ENCODE peak calls at places on chromosomes 13 and 19, in four cellular contexts. O is HAP-1, H is foreskin fibroblast, T is skeletal muscle cell. B is an unnamed sample.

GRCh38 chr13:77611068-77611467 is 75.6 kb downstream of the SCEL start:
- DNase-seq in T (no peak), H (no peak), O (no peak), B (no peak)

GRCh38 chr19:17610384-17610783 is 54.9 kb downstream of the COLGALT1 start:
- DNase-seq in H (peak), O (no peak), T (no peak), B (no peak)

GRCh38 chr13:74825170-74825948 is 656.6 kb downstream of the TBC1D4 start:
- DNase-seq in T (peak), O (no peak), H (peak), B (peak)

GRCh38 chr19:18156841-18157464 is 4.0 kb downstream of the PIK3R2 start:
- DNase-seq in H (peak), T (peak), O (peak), B (peak)

GRCh38 chr19:51564791-51565190 is 6.3 kb upstream of the ZNF175 start:
- DNase-seq in T (no peak), H (no peak), O (no peak), B (no peak)

GRCh38 chr13:112891477-112892401 is 77.3 kb upstream of the MCF2L start:
- DNase-seq in T (no peak), O (no peak), H (no peak), B (no peak)

GRCh38 chr13:78299832-78300623 is 303.3 kb downstream of the POU4F1 start:
- DNase-seq in H (no peak), O (no peak), T (no peak), B (no peak)

GRCh38 chr19:5298502-5298901 is 42.1 kb downstream of the PTPRS start:
- DNase-seq in T (no peak), O (no peak), H (no peak), B (no peak)

GRCh38 chr19:2434721-2435265 is 7.4 kb upstream of the TIMM13 start:
- DNase-seq in H (no peak), O (no peak), T (no peak), B (no peak)

GRCh38 chr13:113793718-113794085 is 34.7 kb downstream of the TMEM255B start:
- DNase-seq in H (no peak), O (no peak), T (no peak), B (no peak)

GRCh38 chr13:114064516-114065140 is 67.8 kb downstream of the RASA3 start:
- DNase-seq in H (peak), O (peak), T (no peak), B (peak)

GRCh38 chr13:40096357-40096911 is 441.0 kb downstream of the COG6 start:
- DNase-seq in O (peak), T (no peak), H (no peak), B (no peak)

GRCh38 chr13:49936943-49937273 is 768 bp upstream of the SPRYD7 start:
- DNase-seq in H (peak), O (no peak), T (no peak), B (no peak)

GRCh38 chr13:85503797-85504196 is 295.4 kb downstream of the SLITRK6 start:
- DNase-seq in O (no peak), H (peak), T (peak), B (no peak)

GRCh38 chr13:66635526-66635925 is 594.6 kb downstream of the PCDH9 start:
- DNase-seq in O (no peak), T (peak), H (peak), B (peak)

GRCh38 chr13:40440990-40441820 is 225.2 kb downstream of the FOXO1 start:
- DNase-seq in T (no peak), H (peak), O (no peak), B (no peak)

DNA sequence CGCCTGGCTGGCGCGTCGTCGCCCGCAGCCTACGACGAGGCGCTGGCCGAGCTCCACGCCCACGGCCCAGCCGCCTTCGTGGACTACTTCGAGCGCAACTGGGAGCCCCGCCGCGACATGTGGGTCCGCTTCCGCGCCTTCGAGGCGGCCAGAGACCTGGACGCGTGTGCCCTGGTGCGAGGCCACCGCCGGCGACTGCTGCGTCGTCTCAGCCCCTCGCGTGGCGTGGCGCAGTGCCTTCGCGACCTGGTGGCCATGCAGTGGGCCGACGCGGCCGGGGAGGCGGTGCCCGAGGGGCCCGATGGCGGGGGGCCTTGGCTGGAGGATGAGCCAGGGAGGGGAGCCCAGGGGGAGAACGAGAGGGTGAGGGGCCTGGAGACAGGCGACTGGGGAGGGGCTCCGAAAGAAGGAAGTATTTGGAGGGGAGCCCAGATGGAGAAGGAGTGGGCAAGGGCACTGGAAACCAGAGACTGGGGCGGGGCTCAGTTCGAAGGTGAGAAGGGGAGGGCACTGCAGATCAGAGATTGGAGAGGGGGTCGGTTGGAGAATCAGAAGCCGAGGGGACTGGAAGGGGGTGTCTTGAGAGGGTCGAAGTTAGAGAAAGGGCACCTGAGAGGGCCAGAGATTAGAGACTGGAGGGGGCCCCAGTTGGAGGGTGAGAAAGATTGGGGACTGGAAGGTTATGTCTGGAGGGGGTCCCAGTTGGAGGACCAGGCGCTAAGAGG is 24.8 kb downstream of the ZSWIM9 start:
- DNase-seq in H (no peak), O (no peak), T (no peak), B (no peak)
- H3K4me3 ChIP-seq in H (no peak), O (no peak), T (no peak), B (no peak)

GRCh38 chr19:30233375-30233774 is 138.8 kb upstream of the ZNF536 start:
- DNase-seq in O (no peak), T (no peak), H (no peak), B (no peak)

GRCh38 chr19:30237146-30237545 is 135.0 kb upstream of the ZNF536 start:
- DNase-seq in T (no peak), O (no peak), H (no peak), B (no peak)

GRCh38 chr19:30236006-30236405 is 136.2 kb upstream of the ZNF536 start:
- DNase-seq in T (no peak), H (peak), O (no peak), B (no peak)

GRCh38 chr19:30240904-30241695 is 131.1 kb upstream of the ZNF536 start:
- DNase-seq in H (no peak), O (no peak), T (no peak), B (no peak)

DNA sequence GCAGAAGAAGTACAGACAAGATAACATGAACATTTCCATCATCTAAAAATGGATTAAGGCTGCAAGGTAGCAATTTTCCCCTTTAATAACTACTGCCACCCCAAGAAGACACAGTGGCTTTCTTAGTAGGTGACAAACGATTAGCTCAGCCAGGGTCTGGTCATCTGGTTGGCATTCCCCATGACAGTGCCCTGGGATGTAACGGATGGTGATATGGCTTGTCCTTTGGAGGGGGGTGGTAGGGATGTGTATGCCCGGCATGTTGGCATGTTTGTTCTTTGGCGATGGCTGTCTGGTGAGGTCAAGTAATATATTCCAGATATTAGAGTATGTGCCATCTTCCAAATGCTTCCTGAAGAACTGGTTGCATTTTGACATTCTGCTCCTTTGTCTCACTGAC is 135.6 kb upstream of the ZNF536 start:
- DNase-seq in H (no peak), O (no peak), T (no peak), B (no peak)
- H3K4me3 ChIP-seq in H (no peak), O (no peak), T (no peak), B (no peak)

GRCh38 chr19:47229674-47230121 is 1.3 kb downstream of the BBC3 start:
- DNase-seq in O (peak), H (peak), T (no peak), B (no peak)
- H3K4me3 ChIP-seq in O (peak), H (peak), T (peak), B (peak)

DNA sequence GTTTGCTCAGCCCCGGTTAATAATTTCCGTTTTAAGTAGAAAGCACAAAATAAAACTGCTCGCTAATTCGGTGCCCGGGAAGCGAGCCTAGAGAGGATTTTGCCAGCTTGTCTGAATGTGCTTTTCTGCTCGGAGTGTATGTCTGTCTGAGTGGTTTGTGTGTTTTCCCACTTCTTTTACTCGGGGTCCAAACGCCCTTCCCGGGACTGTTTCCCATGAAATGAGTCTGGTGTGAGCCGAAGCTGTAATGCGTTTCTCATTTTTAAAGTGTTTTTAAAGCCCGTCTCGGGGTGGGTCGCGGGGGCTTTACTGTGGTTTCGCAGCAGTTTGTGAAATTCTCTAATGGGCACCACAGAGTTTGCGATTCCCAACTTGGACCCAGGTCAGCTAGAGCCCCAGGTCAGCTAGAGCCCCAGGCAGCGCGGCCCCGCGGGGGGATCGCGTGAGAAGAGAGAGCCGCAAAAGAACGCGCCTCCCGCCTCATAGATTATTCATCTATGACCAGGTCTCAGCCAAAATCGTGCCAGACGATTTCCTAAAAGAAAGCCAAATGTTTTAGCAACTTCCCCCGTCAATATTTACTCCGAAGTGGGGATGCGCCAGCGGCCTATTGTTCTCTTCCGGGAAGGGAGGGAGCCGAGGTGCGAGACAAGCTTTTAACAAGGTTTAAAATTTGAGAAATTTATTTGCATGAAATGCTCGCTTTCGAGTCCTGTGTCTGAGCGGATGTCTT is 2.0 kb downstream of the ZIC2 start:
- DNase-seq in H (no peak), O (peak), T (no peak), B (no peak)
- H3K4me3 ChIP-seq in H (no peak), O (peak), T (no peak), B (no peak)

GRCh38 chr19:50357178-50358100 is 8.0 kb downstream of the NAPSA start:
- DNase-seq in T (no peak), O (peak), H (peak), B (no peak)
- H3K4me3 ChIP-seq in T (peak), O (no peak), H (peak), B (peak)

DNA sequence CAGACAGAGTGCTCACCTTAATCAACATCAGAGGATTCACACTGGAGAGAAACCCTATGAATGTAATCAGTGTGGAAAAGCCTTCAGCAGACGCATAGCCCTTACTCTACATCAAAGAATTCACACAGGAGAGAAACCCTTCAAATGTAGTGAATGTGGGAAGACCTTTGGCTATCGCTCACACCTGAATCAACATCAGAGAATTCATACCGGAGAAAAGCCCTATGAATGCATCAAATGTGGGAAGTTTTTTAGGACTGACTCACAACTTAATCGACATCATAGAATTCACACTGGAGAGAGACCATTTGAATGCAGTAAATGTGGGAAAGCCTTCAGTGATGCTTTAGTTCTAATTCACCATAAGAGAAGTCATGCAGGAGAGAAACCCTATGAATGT is 18.3 kb downstream of the ZNF527 start:
- DNase-seq in O (no peak), H (no peak), T (no peak), B (no peak)
- H3K4me3 ChIP-seq in O (no peak), H (no peak), T (no peak), B (no peak)

GRCh38 chr19:47821460-47822020 is at the start of gene CRX:
- DNase-seq in O (no peak), H (no peak), T (no peak), B (no peak)

GRCh38 chr19:47824396-47824795 is 2.7 kb downstream of the CRX start:
- DNase-seq in O (no peak), T (no peak), H (no peak), B (no peak)

GRCh38 chr19:47813995-47814328 is 7.8 kb upstream of the CRX start:
- DNase-seq in T (no peak), H (no peak), O (no peak), B (no peak)

GRCh38 chr19:47820410-47820809 is 1.3 kb upstream of the CRX start:
- DNase-seq in T (no peak), O (no peak), H (no peak), B (no peak)

DNA sequence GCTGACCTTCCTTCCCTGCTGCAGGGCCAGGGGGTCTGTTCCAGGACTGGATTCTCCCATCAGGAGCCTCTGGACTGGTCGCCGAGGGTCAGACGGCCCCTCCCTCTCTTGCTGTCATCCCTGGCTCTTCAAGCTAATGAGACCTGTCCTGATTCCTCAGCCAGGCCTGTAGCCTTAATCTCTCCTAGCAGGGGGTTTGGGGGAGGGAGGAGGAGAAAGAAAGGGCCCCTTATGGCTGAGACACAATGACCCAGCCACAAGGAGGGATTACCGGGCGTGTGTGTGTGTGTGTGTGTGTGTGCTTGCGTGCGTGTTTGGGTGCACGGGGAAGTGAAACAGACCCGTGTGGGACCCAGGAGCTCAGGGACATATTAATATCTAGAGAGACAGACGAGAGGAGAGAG is 1.9 kb upstream of the CRX start:
- DNase-seq in T (no peak), H (no peak), O (peak), B (no peak)
- H3K4me3 ChIP-seq in T (no peak), H (no peak), O (no peak), B (no peak)

DNA sequence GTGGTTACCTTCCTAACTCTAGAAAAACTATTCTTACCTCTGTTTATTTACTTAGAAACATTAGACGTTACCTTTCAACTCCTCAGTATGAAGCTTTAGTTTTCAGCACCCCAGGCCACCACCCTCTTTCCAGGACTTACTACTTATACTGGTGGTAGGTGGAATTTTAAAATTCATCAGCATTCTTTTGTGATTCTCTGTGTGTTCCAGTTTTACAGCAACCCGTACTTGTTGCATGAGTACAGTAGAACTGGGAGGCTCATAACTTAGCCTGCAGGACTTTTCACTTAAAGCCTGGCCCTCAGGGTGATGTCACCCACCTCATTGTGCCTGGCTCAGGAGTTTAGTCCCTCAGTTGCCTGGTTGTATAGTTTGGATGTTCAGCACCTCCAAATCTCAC is 49.4 kb upstream of the ALOX5AP start:
- DNase-seq in T (no peak), H (no peak), O (no peak), B (no peak)
- H3K4me3 ChIP-seq in T (no peak), H (no peak), O (no peak), B (no peak)

GRCh38 chr19:7504684-7505083 is 11.2 kb upstream of the ZNF358 start:
- DNase-seq in H (no peak), T (no peak), O (no peak), B (no peak)

GRCh38 chr19:7507884-7508283 is 8.0 kb upstream of the ZNF358 start:
- DNase-seq in O (peak), T (peak), H (peak), B (no peak)

GRCh38 chr19:7506385-7507328 is 9.2 kb upstream of the ZNF358 start:
- DNase-seq in T (peak), H (peak), O (peak), B (no peak)

GRCh38 chr19:7505682-7506384 is 10.1 kb upstream of the ZNF358 start:
- DNase-seq in H (no peak), T (no peak), O (peak), B (no peak)

DNA sequence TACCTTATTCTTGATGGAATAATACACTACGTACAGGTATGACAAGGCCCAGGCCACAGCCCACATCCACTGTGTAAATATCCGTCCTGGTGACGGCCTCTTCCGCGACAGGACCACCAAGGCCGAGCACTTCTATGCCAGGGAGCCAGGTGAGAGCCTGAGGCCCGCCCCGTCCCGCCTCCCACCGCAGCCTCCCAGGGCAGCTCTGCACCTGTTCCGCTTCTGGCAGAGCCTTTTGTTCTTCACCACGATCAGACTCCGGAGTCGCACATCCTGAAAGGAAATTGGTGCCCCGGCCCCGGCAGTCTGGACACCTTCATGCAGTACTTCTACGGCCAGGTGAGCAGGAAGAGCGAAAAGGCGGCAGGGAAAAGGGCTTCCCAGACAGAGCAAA is 10.6 kb upstream of the ZNF358 start:
- DNase-seq in T (no peak), O (no peak), H (no peak), B (no peak)
- H3K4me3 ChIP-seq in T (no peak), O (peak), H (no peak), B (no peak)